ENCODE peak calls at places on chromosomes 5 and 9, in five cellular contexts. S is neuronal stem cell, B is H1, A is trophoblast cell, W is IMR-90. X is an unnamed sample. For H3K79me1, the result is how much of the 10 kb centered on the place peaks cover.

GRCh38 chr9:130426883-130427282 is 17.9 kb upstream of the ASS1 start:
- DNase-seq in S (no peak), B (no peak), A (no peak), W (peak), X (peak)

GRCh38 chr9:128818839-128819715 is 777 bp downstream of the ENDOG start:
- DNase-seq in S (no peak), B (no peak), A (peak), W (no peak), X (peak)

GRCh38 chr5:41871866-41872265 is 1.6 kb upstream of the OXCT1 start:
- DNase-seq in S (no peak), B (no peak), A (no peak), W (peak), X (no peak)

GRCh38 chr9:81411961-81412360 is 277.4 kb downstream of the TLE1 start:
- DNase-seq in S (no peak), B (no peak), A (no peak), W (peak), X (no peak)

GRCh38 chr5:59204114-59204897 is 621.4 kb downstream of the RAB3C start:
- DNase-seq in S (no peak), B (no peak), A (no peak), W (no peak), X (no peak)

GRCh38 chr5:102241809-102242421 is 54.2 kb downstream of the SLCO4C1 start:
- DNase-seq in S (peak), B (no peak), A (no peak), W (no peak), X (no peak)

GRCh38 chr9:76519027-76519835 is 60.2 kb downstream of the GCNT1 start:
- DNase-seq in S (no peak), B (no peak), A (peak), W (no peak), X (no peak)

GRCh38 chr9:676780-677458 is 164.6 kb upstream of the DMRT1 start:
- DNase-seq in S (no peak), B (no peak), A (no peak), W (no peak), X (no peak)

GRCh38 chr5:68287976-68288755 is 72.6 kb downstream of the PIK3R1 start:
- DNase-seq in S (peak), B (no peak), A (peak), W (peak), X (peak)

GRCh38 chr5:98906756-98907355 is 22.0 kb downstream of the CHD1 start:
- DNase-seq in S (no peak), B (no peak), A (peak), W (no peak), X (no peak)

GRCh38 chr9:136047076-136047774 is 47.9 kb downstream of the NACC2 start:
- DNase-seq in S (no peak), B (no peak), A (no peak), W (no peak), X (no peak)

GRCh38 chr5:9347032-9347431 is 198.8 kb downstream of the SEMA5A start:
- DNase-seq in S (no peak), B (no peak), A (no peak), W (no peak), X (no peak)

GRCh38 chr5:168528521-168529360 is at the start of gene FBLL1:
- DNase-seq in S (peak), B (no peak), A (peak), W (peak), X (peak)

GRCh38 chr9:86940774-86941173 is 6.5 kb downstream of the GAS1 start:
- DNase-seq in S (no peak), B (no peak), A (no peak), W (no peak), X (no peak)

GRCh38 chr5:113311301-113311700 is 123.5 kb downstream of the TSSK1B start:
- DNase-seq in S (no peak), B (no peak), A (peak), W (no peak), X (no peak)

GRCh38 chr5:136057401-136057951 is 28.7 kb downstream of the TGFBI start:
- DNase-seq in S (no peak), B (no peak), A (peak), W (peak), X (no peak)

GRCh38 chr9:8778356-8778755 is 978.8 kb upstream of the DMAC1 start:
- DNase-seq in S (no peak), B (no peak), A (no peak), W (no peak), X (no peak)

GRCh38 chr5:132840896-132841818 is 10.7 kb upstream of the SHROOM1 start:
- DNase-seq in S (no peak), B (no peak), A (peak), W (peak), X (no peak)

GRCh38 chr5:14807471-14807870 is 64.1 kb downstream of the ANKH start:
- DNase-seq in S (no peak), B (no peak), A (no peak), W (no peak), X (no peak)

GRCh38 chr5:59745422-59745863 is 148.1 kb downstream of the PDE4D start:
- DNase-seq in S (no peak), B (no peak), A (peak), W (peak), X (no peak)

GRCh38 chr5:160269017-160269416 is 39.7 kb downstream of the FABP6 start:
- DNase-seq in S (no peak), B (no peak), A (peak), W (peak), X (no peak)

GRCh38 chr5:92567831-92568450 is 1013.1 kb downstream of the NR2F1-AS1 start:
- DNase-seq in S (no peak), B (no peak), A (no peak), W (no peak), X (no peak)

GRCh38 chr5:56328753-56329560 is 95.8 kb upstream of the ANKRD55 start:
- DNase-seq in S (no peak), B (no peak), A (peak), W (peak), X (no peak)

GRCh38 chr5:88203977-88204735 is 64.5 kb downstream of the TMEM161B start:
- DNase-seq in S (peak), B (no peak), A (no peak), W (peak), X (no peak)

GRCh38 chr9:32863291-32863690 is 80.0 kb downstream of the TMEM215 start:
- DNase-seq in S (no peak), B (no peak), A (no peak), W (no peak), X (no peak)

GRCh38 chr5:33491941-33492340 is 51.2 kb downstream of the TARS1 start:
- DNase-seq in S (no peak), B (no peak), A (no peak), W (peak), X (no peak)

GRCh38 chr5:6708814-6709213 is 4.4 kb upstream of the TENT4A start:
- DNase-seq in S (no peak), B (no peak), A (no peak), W (no peak), X (no peak)

GRCh38 chr5:35365756-35366155 is 135.5 kb upstream of the PRLR start:
- DNase-seq in S (no peak), B (no peak), A (no peak), W (no peak), X (no peak)

GRCh38 chr5:14240366-14240765 is 97.2 kb downstream of the TRIO start:
- DNase-seq in S (no peak), B (no peak), A (no peak), W (peak), X (no peak)

GRCh38 chr9:112644449-112644965 is 73.4 kb downstream of the INIP start:
- DNase-seq in S (no peak), B (no peak), A (no peak), W (no peak), X (no peak)

GRCh38 chr9:109317979-109318671 is 2.7 kb downstream of the EPB41L4B start:
- DNase-seq in S (no peak), B (peak), A (no peak), W (no peak), X (peak)

GRCh38 chr5:14783689-14784088 is 87.9 kb downstream of the ANKH start:
- DNase-seq in S (no peak), B (no peak), A (no peak), W (no peak), X (no peak)

GRCh38 chr5:125798311-125798710 is 624.9 kb upstream of the GRAMD2B start:
- DNase-seq in S (peak), B (no peak), A (peak), W (peak), X (no peak)

GRCh38 chr5:163407034-163407652 is 30.3 kb upstream of the CCNG1 start:
- DNase-seq in S (no peak), B (no peak), A (no peak), W (no peak), X (no peak)

GRCh38 chr5:139561655-139562451 is 714 bp downstream of the UBE2D2 start:
- DNase-seq in S (no peak), B (no peak), A (peak), W (peak), X (peak)
- H4K91ac ChIP-seq in S (no peak), B (no peak), A (peak), W (peak), X (no peak)

GRCh38 chr5:146620663-146621051 is 104.7 kb upstream of the GPR151 start:
- DNase-seq in S (peak), B (peak), A (no peak), W (no peak), X (peak)
- H3K79me1 ChIP-seq in S (under half), B (under half), A (under half), W (under half), X (under half)

GRCh38 chr5:170697031-170697430 is 86.5 kb upstream of the GABRP start:
- DNase-seq in S (no peak), B (no peak), A (no peak), W (no peak), X (no peak)

GRCh38 chr5:170693701-170694100 is 89.8 kb upstream of the GABRP start:
- DNase-seq in S (no peak), B (no peak), A (no peak), W (no peak), X (peak)

GRCh38 chr5:170694911-170695310 is 88.6 kb upstream of the GABRP start:
- DNase-seq in S (no peak), B (no peak), A (no peak), W (no peak), X (no peak)

GRCh38 chr5:170691623-170692022 is 91.9 kb upstream of the GABRP start:
- DNase-seq in S (no peak), B (no peak), A (no peak), W (no peak), X (peak)
- H4K91ac ChIP-seq in S (no peak), B (no peak), A (no peak), W (no peak), X (no peak)

DNA sequence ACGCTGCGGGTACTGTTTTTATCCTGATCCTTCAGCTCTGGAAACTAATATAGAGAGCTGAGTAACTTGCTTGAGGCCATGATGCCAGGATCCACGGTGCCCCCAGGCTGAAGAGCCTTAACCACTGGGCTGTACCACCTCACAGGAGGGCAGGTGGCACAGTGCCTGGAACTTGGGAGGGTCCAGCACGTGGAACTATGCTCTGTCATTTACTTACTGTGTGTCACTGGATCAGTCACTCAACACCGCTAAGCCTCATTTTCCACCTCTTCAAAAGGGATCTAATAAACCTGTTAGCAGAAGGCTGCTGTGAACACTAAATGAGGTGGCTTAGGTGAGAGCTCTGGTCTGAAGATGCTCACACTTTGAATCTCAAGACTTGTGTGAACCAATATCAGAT is 29.6 kb downstream of the KCNIP1 start:
- DNase-seq in S (no peak), B (no peak), A (no peak), W (no peak), X (no peak)
- H3K79me1 ChIP-seq in S (under half), B (under half), A (under half), W (under half), X (under half)

GRCh38 chr9:92196400-92196799 is 81.2 kb upstream of the SPTLC1 start:
- DNase-seq in S (no peak), B (no peak), A (no peak), W (no peak), X (no peak)
- H4K91ac ChIP-seq in S (no peak), B (no peak), A (peak), W (no peak), X (no peak)

GRCh38 chr9:133810556-133811195 is 72.5 kb upstream of the SARDH start:
- DNase-seq in S (no peak), B (no peak), A (no peak), W (no peak), X (no peak)
- H3K79me1 ChIP-seq in S (under half), B (under half), A (under half), W (under half), X (under half)

GRCh38 chr9:90044263-90044662 is 439.5 kb downstream of the GADD45G start:
- DNase-seq in S (no peak), B (no peak), A (no peak), W (no peak), X (no peak)
- H4K91ac ChIP-seq in S (no peak), B (no peak), A (no peak), W (no peak), X (no peak)

DNA sequence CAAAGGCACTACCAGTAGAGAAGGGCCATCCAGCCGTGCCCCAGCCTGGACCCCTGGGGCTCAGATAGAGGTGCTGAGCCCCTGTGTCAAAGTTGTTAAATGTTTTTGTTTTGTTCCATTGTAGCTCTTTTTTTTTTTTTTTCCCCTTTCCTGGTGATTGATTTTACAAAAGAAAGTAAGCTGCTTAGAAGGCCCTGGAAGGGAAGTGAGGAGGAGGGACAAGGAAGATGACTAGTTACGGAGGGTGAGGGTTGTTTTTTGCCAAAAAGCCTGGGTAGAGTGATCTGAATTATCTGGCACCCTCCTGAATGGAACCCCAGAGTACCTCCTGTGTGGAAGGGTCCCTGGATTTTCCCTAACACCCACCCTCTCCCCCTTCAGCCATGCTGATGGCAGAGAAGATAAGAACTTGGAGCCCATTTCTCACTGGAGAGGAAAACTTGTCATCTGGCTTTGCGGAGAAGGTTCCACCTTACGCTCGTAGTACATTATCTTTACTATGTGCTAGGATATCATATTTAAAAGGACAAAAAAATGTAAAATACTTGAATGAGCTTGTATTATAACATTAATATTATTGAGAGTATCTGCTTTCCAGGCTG is 33.4 kb downstream of the FAXDC2 start:
- DNase-seq in S (no peak), B (no peak), A (no peak), W (no peak), X (no peak)
- H3K79me1 ChIP-seq in S (under half), B (under half), A (under half), W (under half), X (under half)

DNA sequence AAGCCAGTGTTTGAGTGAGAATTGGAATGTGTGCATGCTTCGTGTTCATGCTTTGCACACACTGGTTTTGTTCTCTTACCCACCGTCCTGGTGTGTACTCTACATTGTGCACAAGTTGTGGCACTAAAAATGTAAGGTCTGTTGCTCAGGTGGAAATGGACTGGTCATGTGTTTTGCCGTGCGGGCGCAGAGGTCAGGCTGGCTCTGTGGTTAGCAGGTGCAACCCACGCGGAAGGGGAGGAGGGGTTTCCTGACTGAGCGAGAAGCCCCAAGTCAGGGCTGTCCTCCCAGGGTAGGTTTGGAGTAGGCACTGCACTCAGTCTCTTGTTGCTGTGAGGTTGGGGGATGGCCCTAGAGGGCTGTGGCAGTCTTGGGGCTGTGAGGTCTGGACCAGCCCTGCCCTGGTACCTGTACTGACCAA is 86.6 kb downstream of the EHMT1 start:
- DNase-seq in S (no peak), B (no peak), A (no peak), W (no peak), X (no peak)
- H4K91ac ChIP-seq in S (no peak), B (no peak), A (no peak), W (no peak), X (no peak)